ENCODE peak calls at places on chromosomes 11 and 22, in eight cellular contexts. M, O, H, S, V, B, J and N are unnamed samples.

GRCh38 chr22:36197065-36197440 is 4.6 kb downstream of the APOL4 start:
- DNase-seq in M (no peak), O (no peak), H (no peak), S (peak), V (peak), B (no peak), J (peak), N (peak)

GRCh38 chr11:95365346-95365745 is 134.3 kb upstream of the SESN3 start:
- DNase-seq in M (no peak), O (no peak), H (no peak), S (no peak), V (no peak), B (no peak), J (no peak), N (no peak)

GRCh38 chr11:2428322-2428795 is 16.0 kb downstream of the TRPM5 start:
- DNase-seq in M (no peak), O (no peak), H (peak), S (peak), V (no peak), B (peak), J (peak), N (no peak)

GRCh38 chr11:108027057-108027456 is 18.4 kb downstream of the CUL5 start:
- DNase-seq in M (no peak), O (no peak), H (no peak), S (no peak), V (no peak), B (no peak), J (no peak), N (no peak)

GRCh38 chr11:103682318-103683184 is 353.9 kb upstream of the DDI1 start:
- DNase-seq in M (peak), O (peak), H (peak), S (peak), V (peak), B (peak), J (peak), N (peak)

GRCh38 chr22:36384766-36385400 is 2.9 kb downstream of the MYH9 start:
- DNase-seq in M (no peak), O (no peak), H (no peak), S (no peak), V (no peak), B (no peak), J (no peak), N (no peak)

GRCh38 chr11:128507936-128508335 is 79.4 kb downstream of the ETS1 start:
- DNase-seq in M (no peak), O (no peak), H (no peak), S (no peak), V (no peak), B (no peak), J (no peak), N (no peak)

GRCh38 chr11:123559418-123559817 is 95.0 kb downstream of the SCN3B start:
- DNase-seq in M (no peak), O (no peak), H (no peak), S (no peak), V (no peak), B (no peak), J (no peak), N (no peak)

GRCh38 chr22:47107431-47107830 is 345.0 kb downstream of the TBC1D22A start:
- DNase-seq in M (no peak), O (no peak), H (no peak), S (no peak), V (no peak), B (no peak), J (no peak), N (no peak)

GRCh38 chr22:29130490-29130889 is 57.7 kb downstream of the KREMEN1 start:
- DNase-seq in M (no peak), O (no peak), H (no peak), S (no peak), V (peak), B (no peak), J (no peak), N (no peak)

GRCh38 chr22:48753752-48754517 is 1073.7 kb downstream of the BRD1 start:
- DNase-seq in M (no peak), O (peak), H (peak), S (no peak), V (peak), B (no peak), J (no peak), N (no peak)

GRCh38 chr11:126543691-126544090 is 188.2 kb downstream of the ST3GAL4 start:
- DNase-seq in M (no peak), O (no peak), H (no peak), S (no peak), V (no peak), B (no peak), J (no peak), N (no peak)

GRCh38 chr22:21765909-21766529 is 30.4 kb upstream of the YPEL1 start:
- DNase-seq in M (no peak), O (no peak), H (no peak), S (no peak), V (no peak), B (no peak), J (no peak), N (no peak)

GRCh38 chr11:76658231-76658630 is 12.3 kb downstream of the LRRC32 start:
- DNase-seq in M (peak), O (no peak), H (no peak), S (peak), V (peak), B (no peak), J (no peak), N (peak)

GRCh38 chr22:27215826-27216320 is 558.5 kb downstream of the MIAT start:
- DNase-seq in M (no peak), O (no peak), H (no peak), S (no peak), V (no peak), B (no peak), J (no peak), N (no peak)

GRCh38 chr11:78465169-78465942 is 47.7 kb upstream of the GAB2 start:
- DNase-seq in M (no peak), O (no peak), H (no peak), S (peak), V (no peak), B (no peak), J (no peak), N (no peak)

GRCh38 chr11:3043315-3043871 is 13.8 kb downstream of the CARS1 start:
- DNase-seq in M (peak), O (no peak), H (peak), S (peak), V (peak), B (peak), J (no peak), N (no peak)

GRCh38 chr11:104813532-104813931 is 84.7 kb downstream of the CASP12 start:
- DNase-seq in M (no peak), O (no peak), H (no peak), S (no peak), V (no peak), B (no peak), J (no peak), N (no peak)

GRCh38 chr22:24329453-24329852 is 58.8 kb downstream of the SPECC1L start:
- DNase-seq in M (no peak), O (no peak), H (no peak), S (no peak), V (no peak), B (no peak), J (no peak), N (no peak)

GRCh38 chr11:126542621-126543020 is 187.1 kb downstream of the ST3GAL4 start:
- DNase-seq in M (no peak), O (no peak), H (no peak), S (no peak), V (no peak), B (no peak), J (no peak), N (no peak)

GRCh38 chr11:83192846-83193245 is 666 bp upstream of the ANKRD42 start:
- DNase-seq in M (no peak), O (no peak), H (no peak), S (no peak), V (no peak), B (no peak), J (no peak), N (no peak)

GRCh38 chr11:128920651-128921050 is 22.0 kb downstream of the TP53AIP1 start:
- DNase-seq in M (no peak), O (no peak), H (no peak), S (no peak), V (no peak), B (no peak), J (no peak), N (no peak)

GRCh38 chr11:102780491-102780918 is at the start of gene MMP10:
- DNase-seq in M (no peak), O (no peak), H (no peak), S (no peak), V (no peak), B (no peak), J (no peak), N (no peak)

GRCh38 chr11:77320351-77320750 is 18.9 kb upstream of the GDPD4 start:
- DNase-seq in M (no peak), O (no peak), H (no peak), S (no peak), V (no peak), B (no peak), J (no peak), N (no peak)

GRCh38 chr22:40216041-40216756 is 38.5 kb downstream of the TNRC6B start:
- DNase-seq in M (peak), O (no peak), H (peak), S (peak), V (no peak), B (no peak), J (no peak), N (no peak)

GRCh38 chr22:40533712-40534378 is 102.7 kb downstream of the MRTFA start:
- DNase-seq in M (no peak), O (no peak), H (no peak), S (peak), V (no peak), B (no peak), J (peak), N (no peak)

GRCh38 chr11:77410076-77410827 is 63.6 kb downstream of the PAK1 start:
- DNase-seq in M (no peak), O (no peak), H (no peak), S (no peak), V (no peak), B (no peak), J (no peak), N (no peak)

GRCh38 chr22:39149915-39150847 is 2.3 kb downstream of the CBX7 start:
- DNase-seq in M (peak), O (no peak), H (no peak), S (no peak), V (peak), B (peak), J (no peak), N (peak)

GRCh38 chr22:39148024-39148726 is 4.3 kb downstream of the CBX7 start:
- DNase-seq in M (peak), O (no peak), H (no peak), S (no peak), V (peak), B (peak), J (no peak), N (peak)

GRCh38 chr22:39150848-39151215 is 1.6 kb downstream of the CBX7 start:
- DNase-seq in M (no peak), O (no peak), H (no peak), S (no peak), V (peak), B (peak), J (no peak), N (no peak)

GRCh38 chr22:39147335-39148023 is 5.0 kb downstream of the CBX7 start:
- DNase-seq in M (no peak), O (no peak), H (no peak), S (no peak), V (peak), B (peak), J (no peak), N (no peak)

GRCh38 chr22:39148727-39149535 is 3.5 kb downstream of the CBX7 start:
- DNase-seq in M (peak), O (no peak), H (peak), S (peak), V (peak), B (peak), J (peak), N (peak)
- H3K27ac ChIP-seq in M (peak), O (peak), H (peak), S (peak), V (peak), B (peak), J (no peak), N (peak)

GRCh38 chr22:49820984-49821383 is 6.7 kb downstream of the BRD1 start:
- DNase-seq in M (no peak), O (no peak), H (no peak), S (no peak), V (no peak), B (no peak), J (no peak), N (no peak)
- TF ChIP-seq CTCF in M (no peak), O (peak), H (no peak), S (no peak), V (no peak), B (no peak), J (no peak), N (no peak)

DNA sequence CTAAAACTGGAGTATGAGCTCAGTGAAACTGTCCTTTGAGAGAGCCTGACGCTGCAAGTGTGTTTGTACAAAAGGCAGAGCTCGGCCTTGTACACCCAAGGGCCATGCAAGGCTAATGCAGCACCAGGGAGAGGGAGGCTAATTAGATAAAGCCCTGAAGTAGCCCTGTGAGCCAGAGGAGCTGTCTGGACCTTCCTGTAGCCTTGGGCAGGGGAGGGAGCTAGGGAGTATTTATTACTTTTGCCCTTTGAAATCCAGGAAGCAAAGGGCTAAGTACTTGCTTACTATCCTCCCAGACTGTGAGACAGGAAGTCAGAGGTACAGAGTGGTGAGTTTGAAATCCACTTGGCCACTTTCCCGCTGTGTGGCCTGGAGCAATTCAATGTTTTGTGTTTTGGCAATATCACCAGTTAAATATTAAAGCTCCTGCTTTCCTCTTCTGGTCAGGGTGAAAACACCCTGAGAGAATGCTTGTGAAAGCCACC is 10.2 kb upstream of the LDHA start:
- DNase-seq in M (peak), O (no peak), H (peak), S (peak), V (peak), B (peak), J (peak), N (peak)
- TF ChIP-seq EP300 in M (no peak), O (no peak), H (no peak), S (peak), V (no peak), B (no peak), J (no peak), N (no peak)

GRCh38 chr11:130166457-130166784 is 6.8 kb downstream of the ST14 start:
- DNase-seq in M (no peak), O (no peak), H (peak), S (peak), V (no peak), B (no peak), J (no peak), N (no peak)
- H3K27ac ChIP-seq in M (no peak), O (no peak), H (peak), S (peak), V (no peak), B (peak), J (no peak), N (no peak)

GRCh38 chr11:70270877-70271634 is 566 bp downstream of the PPFIA1 start:
- DNase-seq in M (peak), O (no peak), H (peak), S (peak), V (peak), B (no peak), J (peak), N (no peak)
- TF ChIP-seq CTCF in M (no peak), O (peak), H (no peak), S (peak), V (no peak), B (no peak), J (no peak), N (peak)

DNA sequence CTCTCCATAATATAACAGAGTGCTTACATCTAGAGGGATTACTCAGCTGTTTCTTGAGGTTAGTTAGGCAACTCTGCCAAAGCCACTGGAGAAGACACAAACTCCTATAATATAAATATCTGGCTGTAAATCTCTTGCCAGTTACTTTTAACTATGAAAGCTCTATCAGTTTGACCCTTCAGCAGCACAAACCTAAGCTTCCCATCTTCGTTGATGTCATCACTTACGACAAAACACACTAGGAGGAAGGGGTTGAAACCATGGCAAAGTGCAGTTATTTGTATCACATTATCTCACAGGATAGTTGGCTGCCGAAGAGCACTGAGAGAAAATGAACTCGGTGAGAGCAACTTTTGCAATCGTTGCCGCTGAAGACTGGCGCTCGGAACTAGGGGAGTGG is 922.1 kb downstream of the OPCML start:
- DNase-seq in M (no peak), O (peak), H (no peak), S (no peak), V (no peak), B (no peak), J (no peak), N (no peak)
- TF ChIP-seq EP300 in M (no peak), O (no peak), H (no peak), S (no peak), V (no peak), B (no peak), J (no peak), N (no peak)

GRCh38 chr11:4522339-4522738 is 22.7 kb upstream of the OR52M1 start:
- DNase-seq in M (no peak), O (no peak), H (no peak), S (no peak), V (no peak), B (no peak), J (no peak), N (no peak)
- H3K27ac ChIP-seq in M (no peak), O (no peak), H (no peak), S (no peak), V (no peak), B (no peak), J (no peak), N (no peak)

GRCh38 chr11:1072821-1073231 is 1.8 kb upstream of the MUC2 start:
- DNase-seq in M (no peak), O (no peak), H (no peak), S (no peak), V (peak), B (no peak), J (no peak), N (no peak)

GRCh38 chr11:1073261-1073724 is 1.4 kb upstream of the MUC2 start:
- DNase-seq in M (peak), O (no peak), H (peak), S (peak), V (peak), B (peak), J (no peak), N (peak)

GRCh38 chr11:1071571-1072115 is 3.0 kb upstream of the MUC2 start:
- DNase-seq in M (peak), O (no peak), H (no peak), S (no peak), V (no peak), B (no peak), J (no peak), N (peak)

GRCh38 chr11:1070594-1071462 is 3.8 kb upstream of the MUC2 start:
- DNase-seq in M (no peak), O (no peak), H (no peak), S (no peak), V (peak), B (no peak), J (no peak), N (no peak)

GRCh38 chr11:1072116-1072820 is 2.4 kb upstream of the MUC2 start:
- DNase-seq in M (peak), O (no peak), H (no peak), S (no peak), V (peak), B (no peak), J (peak), N (peak)
- TF ChIP-seq CTCF in M (no peak), O (no peak), H (no peak), S (no peak), V (no peak), B (no peak), J (no peak), N (no peak)